ENCODE peak calls at places on chromosomes 6 and 20, in five cellular contexts. D, V, Q, H and P are unnamed samples.

GRCh38 chr6:156984178-156984738 is 207.1 kb downstream of the ARID1B start:
- DNase-seq in V (no peak), Q (no peak), D (no peak), H (no peak), P (no peak)

GRCh38 chr6:138422861-138423260 is 18.8 kb downstream of the HEBP2 start:
- DNase-seq in H (peak), Q (no peak), V (no peak), D (no peak), P (no peak)

GRCh38 chr6:6790891-6791290 is 202.4 kb downstream of the LY86 start:
- DNase-seq in V (peak), D (no peak), Q (no peak), H (peak), P (no peak)

GRCh38 chr6:62519574-62519973 is 233.5 kb upstream of the KHDRBS2 start:
- DNase-seq in V (no peak), D (no peak), H (no peak), Q (no peak), P (no peak)

GRCh38 chr6:167514524-167514923 is 189.6 kb downstream of the TTLL2 start:
- DNase-seq in Q (no peak), D (no peak), H (no peak), V (no peak), P (no peak)

GRCh38 chr6:33018904-33019303 is 9.5 kb upstream of the HLA-DOA start:
- DNase-seq in H (no peak), Q (no peak), D (peak), V (no peak), P (no peak)

GRCh38 chr6:150018846-150019580 is 6.3 kb downstream of the RAET1L start:
- DNase-seq in V (no peak), H (no peak), Q (no peak), D (no peak), P (no peak)

GRCh38 chr6:38434051-38434450 is 205.7 kb downstream of the BTBD9 start:
- DNase-seq in D (no peak), Q (no peak), H (no peak), V (no peak), P (no peak)

GRCh38 chr20:19658137-19658536 is 99.9 kb upstream of the RIN2 start:
- DNase-seq in Q (no peak), H (no peak), D (peak), V (no peak), P (peak)

GRCh38 chr6:40348591-40348990 is 238.6 kb downstream of the LRFN2 start:
- DNase-seq in Q (no peak), H (no peak), V (no peak), D (no peak), P (no peak)

GRCh38 chr6:118387921-118388701 is 160.0 kb upstream of the PLN start:
- DNase-seq in D (no peak), V (peak), H (no peak), Q (no peak), P (no peak)

GRCh38 chr20:701401-702129 is 26.0 kb upstream of the SCRT2 start:
- DNase-seq in Q (no peak), D (no peak), V (no peak), H (no peak), P (no peak)
- TF ChIP-seq USF2 in Q (no peak), D (no peak), V (no peak), H (no peak), P (no peak)

DNA sequence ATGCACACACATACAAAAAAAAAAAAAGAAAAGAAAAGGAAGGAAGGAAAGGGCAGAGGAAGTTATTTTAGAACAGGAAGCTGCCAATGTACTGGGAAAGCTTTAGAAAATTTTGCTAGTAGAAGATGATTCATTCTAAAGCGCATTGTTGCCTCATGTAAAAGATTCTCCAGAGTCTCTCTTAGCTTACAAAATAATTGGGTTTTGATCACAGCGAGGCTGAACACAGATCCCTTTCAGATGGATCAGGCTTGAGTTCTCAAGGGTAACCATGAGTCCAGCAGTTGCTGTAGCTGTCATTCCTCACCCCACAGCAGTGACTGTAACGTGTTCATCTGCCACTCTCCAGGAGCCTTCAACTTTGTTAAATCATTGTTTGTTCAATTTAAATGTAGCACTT is 81.9 kb downstream of the PHACTR2 start:
- DNase-seq in D (no peak), V (no peak), H (no peak), Q (no peak), P (no peak)
- TF ChIP-seq RAD21 in D (no peak), V (no peak), H (no peak), Q (no peak), P (no peak)

GRCh38 chr6:36548401-36548743 is 1.1 kb upstream of the STK38 start:
- DNase-seq in D (no peak), H (no peak), Q (no peak), V (no peak), P (no peak)

GRCh38 chr6:36545767-36546663 is 1.3 kb downstream of the STK38 start:
- DNase-seq in V (no peak), Q (no peak), H (no peak), D (no peak), P (no peak)

GRCh38 chr6:36547646-36548400 is 544 bp upstream of the STK38 start:
- DNase-seq in D (no peak), Q (no peak), H (no peak), V (no peak), P (no peak)

GRCh38 chr6:36546664-36546957 is 668 bp downstream of the STK38 start:
- DNase-seq in Q (no peak), D (no peak), H (no peak), V (no peak), P (no peak)

GRCh38 chr6:36546958-36547645 is at the start of gene STK38:
- DNase-seq in D (peak), Q (peak), V (peak), H (peak), P (peak)
- TF ChIP-seq POLR2A in D (peak), Q (peak), V (peak), H (peak), P (peak)

GRCh38 chr20:57417051-57417689 is 26.0 kb downstream of the RBM38 start:
- DNase-seq in D (no peak), Q (no peak), H (no peak), V (no peak), P (no peak)
- TF ChIP-seq USF2 in D (no peak), Q (no peak), H (no peak), V (no peak), P (no peak)

GRCh38 chr6:17157617-17158016 is 55.8 kb downstream of the STMND1 start:
- DNase-seq in V (no peak), D (no peak), Q (no peak), H (no peak), P (no peak)

GRCh38 chr6:17156112-17156921 is 54.5 kb downstream of the STMND1 start:
- DNase-seq in Q (peak), D (peak), V (peak), H (peak), P (peak)

GRCh38 chr6:17152703-17153102 is 50.9 kb downstream of the STMND1 start:
- DNase-seq in V (no peak), D (no peak), H (no peak), Q (no peak), P (no peak)

GRCh38 chr6:17159240-17159639 is 57.4 kb downstream of the STMND1 start:
- DNase-seq in D (no peak), V (peak), Q (no peak), H (peak), P (no peak)

DNA sequence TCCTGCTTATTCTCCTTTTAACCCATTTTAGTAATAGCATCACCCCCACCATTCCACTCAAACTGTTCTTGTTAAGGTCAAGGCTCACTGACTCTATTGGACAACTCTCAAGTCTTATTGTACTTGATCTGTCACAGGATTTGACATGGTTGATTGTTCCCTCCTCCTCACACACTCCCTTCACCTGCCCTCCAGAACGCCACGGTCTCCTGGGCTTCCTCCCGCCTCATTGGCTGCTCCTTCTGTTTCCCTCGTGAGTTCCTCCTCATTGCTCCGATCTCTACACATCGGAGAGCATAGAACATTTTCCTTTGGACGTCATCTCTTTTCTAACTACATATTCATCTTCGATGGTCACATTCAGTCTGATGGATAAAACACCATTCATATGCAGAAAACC is 55.1 kb downstream of the STMND1 start:
- DNase-seq in H (no peak), Q (no peak), D (no peak), V (no peak), P (no peak)
- TF ChIP-seq RAD21 in H (no peak), Q (no peak), D (no peak), V (no peak), P (no peak)

DNA sequence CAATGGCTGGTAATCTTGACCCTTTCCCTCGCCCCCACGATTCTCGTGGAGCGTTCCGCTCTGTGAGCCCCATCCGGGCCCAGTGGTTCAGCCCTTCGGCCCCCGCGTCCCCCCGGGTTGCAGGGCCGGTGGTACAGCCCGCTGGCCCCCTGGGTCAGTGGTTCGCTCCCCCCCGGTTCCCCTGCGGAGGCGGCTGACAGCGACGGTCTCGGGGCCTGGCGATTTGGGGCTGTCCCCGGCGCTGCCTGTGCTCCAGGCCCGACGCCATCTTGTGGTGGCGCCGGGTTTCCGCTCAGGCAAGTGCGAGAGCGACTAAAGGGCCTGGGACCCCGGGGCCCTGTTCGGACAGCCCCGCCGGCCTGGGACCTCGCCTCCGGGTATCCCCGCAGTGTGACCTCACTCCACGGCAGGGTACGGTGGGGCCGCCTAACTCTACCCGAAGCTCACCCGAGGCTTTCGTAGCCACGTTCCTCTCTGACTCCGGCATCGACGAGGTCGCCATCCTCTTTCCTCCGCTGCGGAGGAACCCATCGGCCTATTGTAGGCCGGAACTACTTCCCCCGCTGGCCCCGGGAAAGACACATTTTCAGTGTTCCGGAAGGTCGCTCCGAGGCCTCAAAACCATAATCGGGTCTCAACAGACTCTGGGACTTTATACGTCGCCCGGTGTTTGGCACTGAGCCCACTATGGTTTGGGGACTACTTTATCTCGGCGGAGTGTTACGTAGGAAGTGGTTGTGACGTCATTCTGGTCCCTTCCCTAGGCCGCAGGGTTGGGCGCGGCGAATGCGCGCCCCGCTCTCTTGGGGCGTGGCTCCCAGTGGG is at the start of gene ZNF335:
- DNase-seq in Q (peak), D (peak), H (peak), V (peak), P (peak)
- TF ChIP-seq POLR2A in Q (no peak), D (peak), H (peak), V (peak), P (peak)

DNA sequence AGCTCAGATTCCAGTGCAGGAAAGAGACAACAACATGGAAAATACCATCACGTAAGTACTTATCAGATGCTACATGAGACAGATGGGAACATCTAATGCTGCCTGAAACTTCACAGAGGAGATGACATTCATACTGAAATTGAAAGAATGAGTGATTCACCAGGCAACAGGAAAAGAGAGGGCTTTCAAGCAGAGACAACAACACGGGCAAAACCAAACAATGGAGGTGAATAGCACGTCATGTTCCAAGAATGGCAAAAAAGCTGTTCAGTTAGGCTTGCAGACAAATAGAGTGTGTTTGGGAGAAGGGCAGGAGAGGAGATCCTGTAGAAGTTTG is 39.3 kb downstream of the GTF2H5 start:
- DNase-seq in H (peak), D (peak), V (no peak), Q (no peak), P (no peak)
- TF ChIP-seq USF2 in H (no peak), D (no peak), V (no peak), Q (no peak), P (no peak)

GRCh38 chr6:133208183-133208755 is 32.9 kb upstream of the EYA4 start:
- DNase-seq in D (no peak), H (no peak), Q (no peak), V (no peak), P (no peak)
- TF ChIP-seq RAD21 in D (no peak), H (no peak), Q (no peak), V (no peak), P (no peak)

GRCh38 chr6:52670502-52671409 is at the start of gene TMEM14A:
- DNase-seq in D (peak), H (peak), Q (peak), V (peak), P (peak)
- TF ChIP-seq POLR2A in D (peak), H (peak), Q (no peak), V (peak), P (peak)

GRCh38 chr6:12567682-12568081 is 148.9 kb upstream of the PHACTR1 start:
- DNase-seq in V (no peak), D (no peak), H (no peak), Q (no peak), P (no peak)

GRCh38 chr6:12566618-12567123 is 149.9 kb upstream of the PHACTR1 start:
- DNase-seq in Q (no peak), H (no peak), V (no peak), D (no peak), P (no peak)

GRCh38 chr6:12572884-12573824 is 143.4 kb upstream of the PHACTR1 start:
- DNase-seq in H (no peak), V (peak), D (no peak), Q (no peak), P (no peak)

GRCh38 chr6:12569646-12570045 is 146.9 kb upstream of the PHACTR1 start:
- DNase-seq in D (no peak), Q (no peak), V (no peak), H (no peak), P (no peak)

GRCh38 chr6:12570461-12571030 is 146.0 kb upstream of the PHACTR1 start:
- DNase-seq in Q (no peak), D (no peak), V (no peak), H (no peak), P (no peak)
- TF ChIP-seq USF2 in Q (no peak), D (no peak), V (no peak), H (no peak), P (no peak)